ENCODE peak calls at places on chromosome 3, in eight cellular contexts. Y, K, H, W, U, F, S and B are unnamed samples.

GRCh38 chr3:158532099-158532734 is 38.8 kb upstream of the MLF1 start:
- DNase-seq in Y (peak; percentile 4), K (peak; percentile 7), H (peak; percentile 63), W (peak; percentile 53), U (no peak), F (no peak), S (no peak), B (no peak)

GRCh38 chr3:94440767-94441493 is 378.1 kb downstream of the NSUN3 start:
- DNase-seq in Y (no peak), K (peak; percentile 19), H (peak; percentile 32), W (peak; percentile 66), U (no peak), F (no peak), S (no peak), B (no peak)

GRCh38 chr3:140635276-140635675 is 42.6 kb upstream of the TRIM42 start:
- DNase-seq in Y (no peak), K (no peak), H (no peak), W (no peak), U (no peak), F (no peak), S (no peak), B (no peak)

GRCh38 chr3:124606180-124606579 is 124.1 kb upstream of the UMPS start:
- DNase-seq in Y (no peak), K (no peak), H (no peak), W (no peak), U (no peak), F (no peak), S (no peak), B (no peak)

GRCh38 chr3:79392479-79392878 is 375.3 kb downstream of the ROBO1 start:
- DNase-seq in Y (no peak), K (no peak), H (no peak), W (no peak), U (no peak), F (no peak), S (no peak), B (no peak)

GRCh38 chr3:148083501-148084267 is 614.0 kb upstream of the AGTR1 start:
- DNase-seq in Y (no peak), K (no peak), H (no peak), W (no peak), U (no peak), F (no peak), S (no peak), B (no peak)

GRCh38 chr3:140117111-140117526 is 182.1 kb downstream of the CLSTN2 start:
- DNase-seq in Y (no peak), K (no peak), H (no peak), W (no peak), U (peak; percentile 52), F (no peak), S (no peak), B (no peak)

GRCh38 chr3:66098436-66098835 is 59.7 kb upstream of the MAGI1 start:
- DNase-seq in Y (no peak), K (peak; percentile 41), H (peak; percentile 23), W (no peak), U (no peak), F (no peak), S (no peak), B (no peak)

GRCh38 chr3:184498986-184499606 is 62.5 kb upstream of the EPHB3 start:
- DNase-seq in Y (no peak), K (no peak), H (no peak), W (no peak), U (no peak), F (no peak), S (no peak), B (no peak)

GRCh38 chr3:50365080-50365841 is 5.9 kb upstream of the TMEM115 start:
- DNase-seq in Y (no peak), K (peak; percentile 91), H (peak; percentile 22), W (peak; percentile 90), U (peak; percentile 90), F (peak; percentile 93), S (peak; percentile 92), B (peak; percentile 94)

GRCh38 chr3:9782777-9783176 is 9.5 kb downstream of the TADA3 start:
- DNase-seq in Y (no peak), K (no peak), H (no peak), W (no peak), U (no peak), F (no peak), S (no peak), B (no peak)

GRCh38 chr3:37712918-37713819 is 148.5 kb upstream of the CTDSPL start:
- DNase-seq in Y (no peak), K (peak; percentile 14), H (no peak), W (peak; percentile 32), U (no peak), F (no peak), S (no peak), B (no peak)

GRCh38 chr3:132285620-132285945 is 31.6 kb upstream of the ACP3 start:
- DNase-seq in Y (no peak), K (no peak), H (no peak), W (no peak), U (no peak), F (no peak), S (no peak), B (peak; percentile 34)

GRCh38 chr3:72376917-72377710 is 471.1 kb downstream of the SHQ1 start:
- DNase-seq in Y (no peak), K (no peak), H (no peak), W (no peak), U (no peak), F (no peak), S (no peak), B (no peak)

GRCh38 chr3:9404680-9405079 is 7.3 kb downstream of the SETD5 start:
- DNase-seq in Y (no peak), K (no peak), H (no peak), W (no peak), U (no peak), F (no peak), S (no peak), B (no peak)

GRCh38 chr3:102979682-102980378 is 545.0 kb downstream of the ZPLD1 start:
- DNase-seq in Y (no peak), K (no peak), H (peak; percentile 96), W (peak; percentile 41), U (no peak), F (no peak), S (peak; percentile 86), B (no peak)

GRCh38 chr3:44074181-44074580 is 167.5 kb upstream of the TOPAZ1 start:
- DNase-seq in Y (no peak), K (no peak), H (no peak), W (peak; percentile 12), U (peak; percentile 26), F (no peak), S (no peak), B (peak; percentile 64)

GRCh38 chr3:151976211-151977050 is 103.0 kb downstream of the SUCNR1 start:
- DNase-seq in Y (no peak), K (peak; percentile 67), H (peak; percentile 87), W (peak; percentile 74), U (no peak), F (no peak), S (no peak), B (no peak)

GRCh38 chr3:112319516-112320276 is 13.3 kb upstream of the CD200 start:
- DNase-seq in Y (no peak), K (no peak), H (no peak), W (peak; percentile 18), U (no peak), F (no peak), S (no peak), B (no peak)

GRCh38 chr3:128195802-128196201 is 42.5 kb downstream of the EEFSEC start:
- DNase-seq in Y (no peak), K (no peak), H (no peak), W (no peak), U (no peak), F (no peak), S (no peak), B (peak; percentile 70)

GRCh38 chr3:143121240-143122088 is 1.9 kb downstream of the CHST2 start:
- DNase-seq in Y (no peak), K (peak; percentile 81), H (peak; percentile 55), W (no peak), U (no peak), F (peak; percentile 86), S (peak; percentile 58), B (peak; percentile 90)

GRCh38 chr3:111713833-111714232 is 118.7 kb upstream of the ZBED2 start:
- DNase-seq in Y (no peak), K (no peak), H (no peak), W (no peak), U (no peak), F (no peak), S (no peak), B (peak; percentile 75)

GRCh38 chr3:12585970-12586369 is 29.1 kb downstream of the MKRN2 start:
- DNase-seq in Y (no peak), K (no peak), H (no peak), W (no peak), U (no peak), F (no peak), S (no peak), B (no peak)

GRCh38 chr3:134375542-134376384 is 1.5 kb upstream of the AMOTL2 start:
- DNase-seq in Y (no peak), K (no peak), H (no peak), W (no peak), U (no peak), F (no peak), S (no peak), B (no peak)